ENCODE peak calls at places on chromosome X, in eight cellular contexts. X, Y, A, S, K, L, I and B are unnamed samples.

GRCh38 chrX:153769158-153769864 is 5.3 kb downstream of the PLXNB3 start:
- DNase-seq in K (no peak), S (no peak), Y (no peak), L (no peak), I (no peak), X (no peak), A (no peak), B (no peak)

GRCh38 chrX:42485621-42486020 is 292.3 kb downstream of the PPP1R2C start:
- DNase-seq in S (no peak), K (peak; percentile 32), A (peak; percentile 23), I (no peak), Y (no peak), X (no peak), L (peak; percentile 12), B (no peak)

GRCh38 chrX:153530411-153531145 is 13.1 kb downstream of the ATP2B3 start:
- DNase-seq in S (no peak), I (no peak), L (no peak), Y (no peak), K (no peak), A (no peak), X (no peak), B (no peak)

GRCh38 chrX:7574325-7574724 is 268.6 kb upstream of the VCX start:
- DNase-seq in Y (no peak), X (no peak), K (no peak), L (peak; percentile 8), S (peak; percentile 52), I (no peak), A (peak; percentile 40), B (peak; percentile 0)

GRCh38 chrX:68177542-68177941 is 255.8 kb downstream of the OPHN1 start:
- DNase-seq in K (peak; percentile 29), S (no peak), A (peak; percentile 42), X (no peak), Y (no peak), L (peak; percentile 82), I (no peak), B (peak; percentile 26)

GRCh38 chrX:41759817-41760216 is 35.8 kb downstream of the GPR82 start:
- DNase-seq in Y (no peak), X (no peak), A (peak; percentile 6), L (peak; percentile 62), K (peak; percentile 19), S (peak; percentile 67), I (no peak), B (peak; percentile 70)

GRCh38 chrX:56978172-56978571 is 17.2 kb downstream of the SPIN3 start:
- DNase-seq in I (no peak), L (peak; percentile 57), X (no peak), K (peak; percentile 19), A (peak; percentile 40), Y (no peak), S (peak; percentile 64), B (peak; percentile 66)

GRCh38 chrX:1686642-1687041 is 71.8 kb downstream of the ASMT start:
- DNase-seq in K (peak; percentile 48), Y (no peak), X (no peak), I (no peak), S (no peak), L (no peak), A (peak; percentile 27), B (peak; percentile 27)

GRCh38 chrX:51894697-51895336 is 1.4 kb downstream of the MAGED1 start:
- DNase-seq in A (no peak), S (peak; percentile 26), X (no peak), I (peak; percentile 53), K (peak; percentile 42), L (peak; percentile 37), Y (no peak), B (peak; percentile 28)

GRCh38 chrX:19888419-19888879 is 1.0 kb upstream of the SH3KBP1 start:
- DNase-seq in S (peak; percentile 75), Y (no peak), X (peak; percentile 36), K (peak; percentile 67), I (no peak), A (peak; percentile 48), L (peak; percentile 74), B (peak; percentile 85)

GRCh38 chrX:149504226-149504914 is 736 bp downstream of the IDS start:
- DNase-seq in K (no peak), A (no peak), X (no peak), I (peak; percentile 66), Y (no peak), S (peak; percentile 56), L (peak; percentile 9), B (no peak)

DNA sequence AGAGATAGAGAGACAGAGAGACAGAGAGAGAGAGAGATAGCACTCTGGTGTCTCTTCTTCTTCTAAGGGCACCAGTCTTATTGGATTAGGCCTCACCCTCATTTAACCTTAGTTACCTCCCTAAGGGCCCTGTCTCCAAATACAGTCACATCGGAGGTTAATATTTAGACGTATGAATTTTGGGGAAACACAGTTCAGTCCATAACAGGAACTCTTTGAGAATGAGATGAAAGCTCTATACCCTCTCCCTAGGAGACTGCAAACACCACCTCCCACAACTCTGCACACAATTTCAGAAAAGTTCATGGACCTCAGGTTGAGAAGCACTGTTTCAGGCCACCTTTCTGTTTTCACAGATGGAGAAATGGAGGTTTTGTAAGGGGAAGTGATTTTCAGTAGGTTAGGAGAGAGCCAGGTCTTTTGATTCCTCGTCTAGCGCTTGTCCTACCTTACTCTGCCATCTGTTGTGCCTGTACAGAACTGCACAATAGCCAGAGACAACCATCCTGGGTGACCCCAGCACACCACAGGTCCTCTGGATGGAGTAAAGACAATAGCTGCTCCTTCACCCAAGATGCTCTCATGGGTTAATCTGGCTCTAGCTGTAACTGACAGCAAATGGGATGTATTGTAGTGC is 16.9 kb upstream of the LOC101059915 start:
- DNase-seq in X (no peak), Y (no peak), L (no peak), I (no peak), K (no peak), A (no peak), S (no peak), B (peak; percentile 10)
- TF ChIP-seq CTCF in X (no peak), Y (no peak), L (no peak), I (peak; percentile 32), K (no peak), A (peak; percentile 15), S (peak; percentile 38), B (peak; percentile 20)

GRCh38 chrX:86146102-86146501 is 2.1 kb upstream of the DACH2 start:
- DNase-seq in X (no peak), K (no peak), L (no peak), S (no peak), Y (no peak), A (no peak), I (no peak), B (no peak)

GRCh38 chrX:86149089-86149488 is 838 bp downstream of the DACH2 start:
- DNase-seq in I (no peak), L (no peak), Y (no peak), S (no peak), X (no peak), A (no peak), K (no peak), B (no peak)

GRCh38 chrX:86154586-86154985 is 6.3 kb downstream of the DACH2 start:
- DNase-seq in L (no peak), Y (no peak), S (no peak), I (no peak), K (no peak), A (no peak), X (no peak), B (no peak)

GRCh38 chrX:86148024-86148511 is at the start of gene DACH2:
- DNase-seq in A (peak; percentile 67), S (peak; percentile 82), I (peak; percentile 85), K (peak; percentile 45), L (peak; percentile 25), X (peak; percentile 24), Y (peak; percentile 7), B (peak; percentile 81)

DNA sequence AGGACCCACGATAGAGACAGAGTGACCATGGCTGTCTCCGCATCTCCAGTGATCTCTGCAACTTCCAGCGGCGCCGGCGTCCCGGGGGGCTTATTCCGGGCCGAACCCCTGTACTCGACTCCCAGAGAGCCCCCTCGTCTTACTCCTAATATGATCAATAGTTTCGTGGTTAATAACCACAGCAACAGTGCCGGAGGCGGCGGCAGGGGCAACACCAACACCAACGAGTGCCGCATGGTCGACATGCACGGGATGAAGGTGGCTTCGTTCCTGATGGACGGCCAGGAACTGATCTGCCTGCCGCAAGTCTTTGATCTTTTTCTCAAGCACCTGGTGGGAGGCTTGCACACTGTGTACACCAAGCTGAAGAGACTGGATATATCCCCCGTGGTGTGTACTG is 343 bp downstream of the DACH2 start:
- DNase-seq in S (peak; percentile 11), A (no peak), L (no peak), K (no peak), X (no peak), Y (no peak), I (no peak), B (no peak)
- H3K4me3 ChIP-seq in S (peak overlapping the region; percentile 68), A (peak overlapping the region; percentile 57), L (no peak overlapping the region), K (peak overlapping the region; percentile 78), X (peak overlapping the region; percentile 59), Y (peak overlapping the region; percentile 39), I (peak overlapping the region; percentile 39), B (peak overlapping the region; percentile 53)

DNA sequence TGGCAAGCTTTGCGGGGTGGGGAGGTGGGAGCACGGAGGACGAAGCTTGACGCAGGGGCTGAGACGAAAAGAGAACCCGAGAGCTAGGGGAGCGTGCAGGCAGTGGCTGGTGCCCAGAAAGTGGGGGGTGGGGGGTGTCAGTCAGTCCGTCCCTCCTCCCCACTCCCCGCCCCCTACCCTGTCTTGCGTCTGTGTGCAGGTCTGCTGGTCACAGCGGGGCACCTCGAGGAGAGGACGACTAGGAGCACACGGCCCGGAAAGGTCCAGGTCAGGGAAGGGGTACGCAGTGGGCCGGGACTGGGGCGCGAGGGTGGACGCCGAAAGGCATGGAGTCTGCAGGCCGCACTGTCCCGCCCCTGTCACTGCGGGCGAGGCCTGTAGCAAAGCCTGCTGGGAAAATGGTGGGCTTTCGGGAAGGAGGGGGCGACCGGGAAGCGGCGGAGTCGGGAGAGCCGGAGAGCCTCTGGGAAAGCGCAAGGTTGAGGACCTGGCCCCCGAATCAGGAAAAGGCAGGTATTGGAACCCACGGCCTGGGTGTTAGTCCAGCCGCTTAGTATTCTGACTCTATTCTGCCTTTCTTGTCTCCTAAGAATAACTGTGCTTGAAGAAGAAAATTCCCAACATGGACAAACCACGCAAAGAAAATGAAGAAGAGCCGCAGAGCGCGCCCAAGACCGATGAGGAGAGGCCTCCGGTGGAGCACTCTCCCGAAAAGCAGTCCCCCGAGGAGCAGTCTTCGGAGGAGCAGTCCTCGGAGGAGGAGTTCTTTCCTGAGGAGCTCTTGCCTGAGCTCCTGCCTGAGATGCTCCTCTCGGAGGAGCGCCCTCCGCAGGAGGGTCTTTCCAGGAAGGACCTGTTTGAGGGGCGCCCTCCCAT is 758 bp downstream of the TCEAL1 start:
- DNase-seq in K (peak; percentile 75), L (peak; percentile 73), Y (no peak), I (peak; percentile 81), X (peak; percentile 20), A (peak; percentile 37), S (peak; percentile 79), B (peak; percentile 73)
- TF ChIP-seq CTCF in K (peak; percentile 63), L (peak; percentile 57), Y (peak; percentile 71), I (peak; percentile 43), X (peak; percentile 64), A (peak; percentile 80), S (peak; percentile 78), B (peak; percentile 63)

DNA sequence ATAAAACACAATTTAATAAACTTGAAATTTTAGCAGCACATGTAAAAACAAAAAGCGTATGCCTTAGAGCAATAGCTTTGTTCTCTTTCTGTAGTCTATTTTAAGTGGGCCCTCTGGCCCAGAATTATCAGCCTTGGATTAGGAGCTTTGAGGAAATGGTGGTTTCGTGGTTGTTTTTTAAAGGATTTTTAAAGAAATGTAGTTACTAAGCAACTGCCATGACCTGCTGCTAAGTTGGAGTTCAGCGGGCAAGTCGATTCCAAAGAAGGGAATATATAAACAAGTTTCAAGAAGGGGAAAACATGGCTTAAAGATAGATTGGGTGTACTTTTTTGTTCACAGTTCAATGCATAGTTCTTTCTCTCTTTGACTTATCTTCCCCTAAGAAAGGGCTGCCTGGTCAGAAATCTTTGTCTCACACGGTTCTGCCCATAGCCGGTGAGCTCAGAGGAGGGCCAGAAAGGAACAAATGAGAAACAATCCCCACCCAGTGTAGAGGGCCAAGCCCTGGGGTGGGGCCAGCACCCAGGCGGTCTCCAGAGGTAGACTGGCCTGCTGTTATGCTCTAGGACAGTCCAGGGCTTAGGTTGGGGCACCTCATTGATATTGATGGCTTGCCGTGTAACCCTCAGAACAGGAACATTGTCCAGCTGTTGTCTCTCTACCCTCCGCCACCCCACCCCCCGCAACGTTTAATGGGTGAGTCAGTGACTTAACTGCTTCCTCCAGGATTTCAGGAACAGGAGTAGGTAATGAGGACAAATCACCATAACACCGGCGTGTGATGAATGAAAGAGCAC is 32.5 kb downstream of the DLG3 start:
- DNase-seq in A (peak; percentile 60), X (no peak), L (peak; percentile 78), Y (no peak), S (peak; percentile 59), K (peak; percentile 75), I (peak; percentile 68), B (peak; percentile 58)
- H3K4me3 ChIP-seq in A (peak overlapping the region; percentile 22), X (peak overlapping the region; percentile 22), L (no peak overlapping the region), Y (no peak overlapping the region), S (peak overlapping the region; percentile 41), K (peak overlapping the region; percentile 10), I (no peak overlapping the region), B (peak overlapping the region; percentile 24)